ENCODE peak calls at places on chromosome 4, in four cellular contexts. One of them, this sample, is unnamed.

GRCh38 chr4:158229768-158230167 is 19.5 kb downstream of the TMEM144 start:
- DNase-seq in K562: no peak
- DNase-seq in HepG2: no peak
- DNase-seq in H1: no peak
- DNase-seq in this sample: no peak

GRCh38 chr4:86387013-86387412 is 27.2 kb upstream of the MAPK10 start:
- DNase-seq in K562: no peak
- DNase-seq in HepG2: no peak
- DNase-seq in H1: no peak
- DNase-seq in this sample: no peak

GRCh38 chr4:84958434-84958833 is 8.1 kb downstream of the WDFY3 start:
- DNase-seq in K562: no peak
- DNase-seq in HepG2: no peak
- DNase-seq in H1: no peak
- DNase-seq in this sample: no peak

GRCh38 chr4:76449362-76449767 is 14.3 kb downstream of the SHROOM3 start:
- DNase-seq in K562: no peak
- DNase-seq in HepG2: no peak
- DNase-seq in H1: no peak
- DNase-seq in this sample: no peak

GRCh38 chr4:5722328-5722727 is 11.3 kb downstream of the EVC start:
- DNase-seq in K562: no peak
- DNase-seq in HepG2: peak
- DNase-seq in H1: no peak
- DNase-seq in this sample: no peak

GRCh38 chr4:87865960-87866598 is 33.3 kb downstream of the MEPE start:
- DNase-seq in K562: no peak
- DNase-seq in HepG2: peak
- DNase-seq in H1: no peak
- DNase-seq in this sample: no peak

GRCh38 chr4:150816491-150816890 is 198.6 kb downstream of the LRBA start:
- DNase-seq in K562: no peak
- DNase-seq in HepG2: no peak
- DNase-seq in H1: no peak
- DNase-seq in this sample: no peak

GRCh38 chr4:38152721-38153412 is 192.7 kb downstream of the PTTG2 start:
- DNase-seq in K562: no peak
- DNase-seq in HepG2: no peak
- DNase-seq in H1: no peak
- DNase-seq in this sample: no peak

GRCh38 chr4:168877407-168877778 is 132.7 kb downstream of the CBR4 start:
- DNase-seq in K562: no peak
- DNase-seq in HepG2: no peak
- DNase-seq in H1: no peak
- DNase-seq in this sample: no peak

GRCh38 chr4:175531405-175532091 is 280.5 kb downstream of the GPM6A start:
- DNase-seq in K562: no peak
- DNase-seq in HepG2: no peak
- DNase-seq in H1: no peak
- DNase-seq in this sample: no peak

GRCh38 chr4:76897522-76898384 is at the start of gene SOWAHB:
- DNase-seq in K562: no peak
- DNase-seq in HepG2: peak
- DNase-seq in H1: peak
- DNase-seq in this sample: peak

GRCh38 chr4:80387390-80388283 is 52.1 kb downstream of the CFAP299 start:
- DNase-seq in K562: no peak
- DNase-seq in HepG2: no peak
- DNase-seq in H1: no peak
- DNase-seq in this sample: no peak

DNA sequence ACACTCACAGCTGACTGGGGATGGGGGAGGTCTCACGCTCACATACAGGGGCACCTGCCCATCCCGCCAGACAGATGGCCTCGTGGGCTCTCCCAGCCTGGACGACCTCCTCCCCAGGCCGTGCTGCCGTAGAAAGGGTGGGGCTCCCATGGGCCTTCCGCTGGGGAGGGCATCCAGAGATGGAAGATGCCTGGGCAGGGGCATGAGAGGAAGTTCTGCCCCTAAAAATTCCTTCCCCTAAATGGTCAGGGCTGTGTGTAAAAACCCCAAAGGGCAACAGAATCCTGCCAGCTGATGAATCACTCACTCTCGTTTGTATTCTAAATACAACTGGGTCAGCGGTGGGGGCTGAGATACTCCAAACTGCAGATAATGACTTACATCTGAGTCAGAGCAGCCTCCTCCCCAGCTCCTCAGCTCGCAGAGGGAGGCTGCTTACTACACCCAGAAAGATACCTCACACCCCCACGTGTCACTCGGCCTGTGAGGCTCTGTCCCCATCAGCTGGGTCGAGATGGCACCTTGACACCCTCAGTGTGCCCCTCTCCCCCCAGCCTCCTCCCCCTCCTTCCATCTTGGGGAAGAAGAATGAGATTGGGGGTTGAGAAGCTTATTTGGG is 10.1 kb downstream of the WDR1 start:
- DNase-seq in K562: no peak
- DNase-seq in HepG2: no peak
- DNase-seq in H1: no peak
- DNase-seq in this sample: peak
- TF ChIP-seq YY1 in K562: no peak
- TF ChIP-seq YY1 in HepG2: no peak
- TF ChIP-seq YY1 in H1: no peak
- TF ChIP-seq YY1 in this sample: no peak

DNA sequence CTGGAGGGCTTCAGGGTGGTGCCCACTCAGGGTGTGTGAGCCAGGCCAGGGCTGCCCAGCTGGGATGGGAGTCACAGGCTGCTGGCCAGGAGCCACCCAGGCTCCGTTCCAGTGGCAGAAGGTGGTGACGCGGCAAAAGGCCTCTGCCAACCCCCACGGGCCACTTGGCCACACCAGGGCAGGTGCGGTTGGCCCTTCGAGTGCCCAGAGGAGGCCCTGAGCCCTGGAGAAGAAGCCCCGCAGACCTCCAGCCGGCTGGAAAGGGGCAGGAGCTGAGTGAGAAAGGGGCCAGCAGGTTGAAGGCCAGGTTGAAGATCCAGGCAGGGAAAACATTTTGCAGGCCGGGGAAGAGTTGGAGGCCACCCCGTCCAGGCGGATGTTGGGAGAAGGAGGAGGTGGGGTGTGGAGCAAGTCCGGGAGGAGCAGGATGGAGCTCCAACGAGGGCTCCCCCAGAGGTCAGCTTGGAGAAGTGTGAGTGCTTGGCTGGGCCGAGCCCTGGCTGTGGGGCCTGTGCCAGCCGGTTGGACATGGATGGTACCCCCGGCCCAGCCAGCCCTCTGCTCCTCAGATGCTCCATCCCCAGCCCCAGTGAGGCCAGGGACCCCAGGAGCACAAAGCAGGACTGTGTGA is 2.8 kb upstream of the CPLX1 start:
- DNase-seq in K562: no peak
- DNase-seq in HepG2: peak
- DNase-seq in H1: no peak
- DNase-seq in this sample: no peak
- TF ChIP-seq FOSL1 in K562: no peak
- TF ChIP-seq FOSL1 in HepG2: no peak
- TF ChIP-seq FOSL1 in H1: no peak
- TF ChIP-seq FOSL1 in this sample: no peak

GRCh38 chr4:52843351-52843750 is 18.8 kb upstream of the RASL11B start:
- DNase-seq in K562: no peak
- DNase-seq in HepG2: no peak
- DNase-seq in H1: no peak
- DNase-seq in this sample: no peak
- H2AFZ ChIP-seq in K562: no peak
- H2AFZ ChIP-seq in HepG2: no peak
- H2AFZ ChIP-seq in H1: no peak
- H2AFZ ChIP-seq in this sample: no peak

GRCh38 chr4:123463869-123464268 is 67.3 kb downstream of the SPRY1 start:
- DNase-seq in K562: no peak
- DNase-seq in HepG2: no peak
- DNase-seq in H1: no peak
- DNase-seq in this sample: no peak

GRCh38 chr4:123466080-123466785 is 69.6 kb downstream of the SPRY1 start:
- DNase-seq in K562: no peak
- DNase-seq in HepG2: no peak
- DNase-seq in H1: no peak
- DNase-seq in this sample: no peak

GRCh38 chr4:123465416-123465815 is 68.8 kb downstream of the SPRY1 start:
- DNase-seq in K562: no peak
- DNase-seq in HepG2: no peak
- DNase-seq in H1: no peak
- DNase-seq in this sample: no peak

GRCh38 chr4:123462007-123462406 is 65.4 kb downstream of the SPRY1 start:
- DNase-seq in K562: no peak
- DNase-seq in HepG2: peak
- DNase-seq in H1: no peak
- DNase-seq in this sample: no peak
- TF ChIP-seq YY1 in K562: no peak
- TF ChIP-seq YY1 in HepG2: no peak
- TF ChIP-seq YY1 in H1: no peak
- TF ChIP-seq YY1 in this sample: no peak

GRCh38 chr4:184751585-184751956 is 17.7 kb upstream of the CENPU start:
- DNase-seq in K562: no peak
- DNase-seq in HepG2: no peak
- DNase-seq in H1: no peak
- DNase-seq in this sample: no peak

GRCh38 chr4:184757810-184758209 is 23.9 kb upstream of the CENPU start:
- DNase-seq in K562: no peak
- DNase-seq in HepG2: no peak
- DNase-seq in H1: no peak
- DNase-seq in this sample: no peak

GRCh38 chr4:184752496-184753275 is 18.8 kb upstream of the CENPU start:
- DNase-seq in K562: no peak
- DNase-seq in HepG2: no peak
- DNase-seq in H1: no peak
- DNase-seq in this sample: no peak

GRCh38 chr4:184755278-184755677 is 21.4 kb upstream of the CENPU start:
- DNase-seq in K562: no peak
- DNase-seq in HepG2: no peak
- DNase-seq in H1: no peak
- DNase-seq in this sample: no peak

GRCh38 chr4:184756399-184756798 is 22.5 kb upstream of the CENPU start:
- DNase-seq in K562: no peak
- DNase-seq in HepG2: no peak
- DNase-seq in H1: no peak
- DNase-seq in this sample: no peak
- TF ChIP-seq FOSL1 in K562: no peak
- TF ChIP-seq FOSL1 in HepG2: no peak
- TF ChIP-seq FOSL1 in H1: no peak
- TF ChIP-seq FOSL1 in this sample: no peak

DNA sequence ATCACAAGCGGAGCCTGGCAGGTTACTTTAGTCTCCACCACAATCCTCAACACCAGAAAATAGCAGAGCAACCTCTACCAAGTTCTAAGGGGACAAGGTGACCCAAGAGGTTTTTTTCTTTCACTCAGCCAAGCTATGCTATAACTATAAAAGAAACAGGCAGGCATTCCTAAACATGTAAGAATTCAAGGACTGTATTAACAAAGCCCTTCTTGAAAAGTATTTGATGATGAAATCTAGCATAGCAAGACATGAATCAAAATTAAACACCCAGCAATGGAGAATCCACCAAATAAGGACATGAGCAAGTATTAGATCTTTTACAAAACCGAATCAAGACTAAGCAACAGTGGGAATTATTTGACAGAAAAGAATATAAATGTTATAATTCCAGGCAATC is 25.7 kb upstream of the C1QTNF7 start:
- DNase-seq in K562: no peak
- DNase-seq in HepG2: no peak
- DNase-seq in H1: no peak
- DNase-seq in this sample: no peak
- H2AFZ ChIP-seq in K562: no peak
- H2AFZ ChIP-seq in HepG2: no peak
- H2AFZ ChIP-seq in H1: no peak
- H2AFZ ChIP-seq in this sample: no peak

GRCh38 chr4:56728512-56728911 is 47.4 kb upstream of the HOPX start:
- DNase-seq in K562: no peak
- DNase-seq in HepG2: no peak
- DNase-seq in H1: no peak
- DNase-seq in this sample: no peak

GRCh38 chr4:56727150-56727549 is 46.1 kb upstream of the HOPX start:
- DNase-seq in K562: no peak
- DNase-seq in HepG2: no peak
- DNase-seq in H1: no peak
- DNase-seq in this sample: no peak

GRCh38 chr4:56723831-56724230 is 42.7 kb upstream of the HOPX start:
- DNase-seq in K562: no peak
- DNase-seq in HepG2: no peak
- DNase-seq in H1: no peak
- DNase-seq in this sample: no peak

DNA sequence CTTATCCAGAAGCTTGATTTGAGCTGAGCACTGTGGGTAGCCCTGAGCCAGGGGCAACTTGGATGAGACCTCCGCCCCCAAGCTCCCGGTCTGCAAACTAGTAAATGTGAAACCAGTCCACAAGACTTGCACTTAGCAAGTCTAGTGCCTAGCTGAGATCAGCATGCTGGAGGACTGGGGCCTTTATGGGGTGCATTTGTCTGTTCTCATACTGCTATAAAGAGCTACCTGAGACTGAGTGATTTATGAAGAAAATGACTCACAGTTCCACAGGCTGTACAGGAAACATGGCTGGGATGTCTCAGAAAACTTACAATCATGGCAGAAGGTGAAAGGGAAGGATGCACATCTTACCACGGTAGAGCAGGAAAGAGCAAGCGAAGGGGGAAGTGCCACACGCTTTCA is 42.1 kb upstream of the HOPX start:
- DNase-seq in K562: no peak
- DNase-seq in HepG2: no peak
- DNase-seq in H1: no peak
- DNase-seq in this sample: no peak
- TF ChIP-seq YY1 in K562: no peak
- TF ChIP-seq YY1 in HepG2: no peak
- TF ChIP-seq YY1 in H1: no peak
- TF ChIP-seq YY1 in this sample: no peak

DNA sequence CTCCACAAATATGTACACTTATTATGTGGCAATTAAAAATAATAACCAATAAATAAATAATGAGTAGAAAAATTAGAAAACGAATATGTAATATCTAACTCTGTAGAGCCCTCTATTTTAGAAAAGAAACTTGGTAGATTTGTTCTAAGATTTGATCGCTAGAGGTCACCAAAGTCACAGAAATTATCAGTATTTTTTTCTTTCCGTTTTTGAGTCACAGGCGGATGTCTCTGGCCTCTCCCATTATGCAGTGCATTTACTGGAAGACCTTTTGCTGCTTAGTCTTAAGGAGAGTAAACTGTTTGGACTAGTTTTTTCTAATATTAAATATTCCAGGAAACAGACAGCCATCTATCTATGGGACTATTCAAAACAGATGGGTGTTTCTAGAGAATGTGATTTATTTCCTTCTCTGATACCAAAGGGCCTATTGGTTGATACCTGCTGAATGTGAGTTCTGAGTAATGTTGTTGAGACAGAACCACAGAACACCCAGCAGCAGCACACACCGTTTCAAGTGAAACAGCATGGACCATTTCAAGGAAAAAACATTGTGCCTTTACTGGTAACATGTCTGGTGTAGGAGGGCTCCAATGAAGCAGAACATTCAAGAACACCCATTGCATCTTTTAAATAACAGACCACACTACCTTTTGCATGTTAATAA is 34.0 kb upstream of the GYPA start:
- DNase-seq in K562: peak
- DNase-seq in HepG2: peak
- DNase-seq in H1: no peak
- DNase-seq in this sample: peak
- TF ChIP-seq FOSL1 in K562: no peak
- TF ChIP-seq FOSL1 in HepG2: no peak
- TF ChIP-seq FOSL1 in H1: no peak
- TF ChIP-seq FOSL1 in this sample: no peak

This sample was measured in HCT116.